ENCODE peak calls at places on chromosomes 4 and X, in eight cellular contexts. V is GM06990, O is H7, B is heart right ventricle, Q is ovary, U is coronary artery, H is cardiac muscle cell, S is epithelial cell of esophagus. F is an unnamed sample.

GRCh38 chrX:41377624-41378023 is 43.7 kb downstream of the DDX3X start:
- DNase-seq in U (no peak), S (no peak), O (no peak), B (no peak), V (peak), H (no peak), Q (no peak), F (no peak)

GRCh38 chr4:73446336-73446938 is 10.4 kb downstream of the AFP start:
- DNase-seq in B (no peak), S (peak), O (peak), Q (no peak), U (no peak), H (peak), V (no peak), F (peak)

GRCh38 chrX:118211891-118212816 is 95.5 kb upstream of the KLHL13 start:
- DNase-seq in H (no peak), Q (no peak), U (no peak), S (no peak), V (peak), O (peak), B (no peak), F (peak)

GRCh38 chr4:99921174-99921573 is 25.2 kb downstream of the DNAJB14 start:
- DNase-seq in U (no peak), V (no peak), H (no peak), S (no peak), O (no peak), Q (no peak), B (no peak), F (no peak)

GRCh38 chrX:33923262-33923661 is 208.9 kb downstream of the FAM47A start:
- DNase-seq in B (no peak), O (no peak), Q (no peak), U (no peak), V (no peak), H (no peak), S (no peak), F (no peak)

GRCh38 chr4:11368701-11369115 is 60.0 kb downstream of the HS3ST1 start:
- DNase-seq in B (peak), O (no peak), S (no peak), U (no peak), H (no peak), Q (peak), V (no peak), F (no peak)

GRCh38 chr4:48909697-48910096 is 3.1 kb upstream of the OCIAD2 start:
- DNase-seq in U (no peak), V (no peak), B (no peak), H (no peak), Q (no peak), S (peak), O (no peak), F (no peak)

GRCh38 chr4:112637552-112637866 is 566 bp downstream of the LARP7 start:
- DNase-seq in Q (no peak), O (no peak), B (no peak), V (no peak), S (no peak), U (no peak), H (no peak), F (no peak)

GRCh38 chr4:622071-622995 is 3.0 kb upstream of the PDE6B start:
- DNase-seq in O (peak), S (no peak), V (no peak), U (no peak), H (no peak), Q (peak), B (no peak), F (no peak)

GRCh38 chrX:11437642-11438379 is 144.6 kb downstream of the AMELX start:
- DNase-seq in B (peak), V (no peak), H (no peak), S (peak), Q (peak), O (no peak), U (no peak), F (no peak)

GRCh38 chr4:92953462-92953861 is 649.7 kb downstream of the GRID2 start:
- DNase-seq in O (no peak), H (no peak), S (peak), U (no peak), Q (no peak), V (no peak), B (no peak), F (no peak)

GRCh38 chrX:52349681-52350080 is 19.1 kb upstream of the XAGE2 start:
- DNase-seq in Q (no peak), U (no peak), S (no peak), V (no peak), H (no peak), B (no peak), O (no peak), F (no peak)

GRCh38 chr4:8205749-8206611 is 6.9 kb downstream of the SH3TC1 start:
- DNase-seq in U (no peak), V (no peak), B (no peak), Q (no peak), S (peak), H (no peak), O (no peak), F (peak)

GRCh38 chr4:8537041-8537461 is 43.1 kb upstream of the GPR78 start:
- DNase-seq in S (peak), O (no peak), H (no peak), Q (peak), U (no peak), B (no peak), V (peak), F (peak)

GRCh38 chrX:100946521-100946920 is 17.8 kb upstream of the XKRX start:
- DNase-seq in Q (no peak), U (no peak), V (no peak), H (no peak), S (no peak), B (no peak), O (no peak), F (no peak)

GRCh38 chrX:53421772-53422090 is 723 bp downstream of the SMC1A start:
- DNase-seq in Q (no peak), V (no peak), U (no peak), S (no peak), H (no peak), O (no peak), B (no peak), F (no peak)

GRCh38 chr4:153788419-153789276 is at the start of gene SFRP2:
- DNase-seq in U (no peak), H (peak), Q (no peak), V (no peak), S (peak), O (peak), B (no peak), F (no peak)

GRCh38 chrX:153649178-153649914 is 2.3 kb downstream of the DUSP9 start:
- DNase-seq in H (peak), O (peak), Q (peak), S (peak), B (peak), V (no peak), U (no peak), F (peak)

GRCh38 chr4:102675142-102675541 is 85.6 kb downstream of the MANBA start:
- DNase-seq in O (no peak), B (no peak), U (no peak), H (peak), Q (no peak), V (no peak), S (no peak), F (no peak)

GRCh38 chr4:123401466-123402175 is 5.0 kb downstream of the SPRY1 start:
- DNase-seq in O (no peak), V (no peak), Q (no peak), S (no peak), U (no peak), H (no peak), B (no peak), F (no peak)

GRCh38 chrX:131677655-131678628 is 134.1 kb downstream of the OR13H1 start:
- DNase-seq in B (peak), H (peak), S (peak), V (peak), Q (peak), U (no peak), O (peak), F (peak)

GRCh38 chr4:42377497-42377896 is 19.8 kb upstream of the SHISA3 start:
- DNase-seq in B (no peak), Q (no peak), S (no peak), V (no peak), H (no peak), U (no peak), O (no peak), F (no peak)

GRCh38 chrX:56564182-56564885 is 907 bp downstream of the UBQLN2 start:
- DNase-seq in U (peak), B (peak), Q (peak), H (peak), S (peak), V (peak), O (peak), F (peak)

GRCh38 chr4:88937081-88937480 is 119.9 kb downstream of the FAM13A start:
- DNase-seq in U (no peak), O (no peak), H (no peak), S (peak), Q (no peak), B (no peak), V (no peak), F (no peak)

GRCh38 chr4:142211444-142211843 is 575.1 kb downstream of the IL15 start:
- DNase-seq in B (no peak), H (no peak), U (no peak), Q (no peak), O (no peak), S (no peak), V (no peak), F (no peak)

GRCh38 chr4:2248044-2248780 is 6.3 kb upstream of the HAUS3 start:
- DNase-seq in H (no peak), S (no peak), B (no peak), V (peak), U (no peak), Q (no peak), O (peak), F (peak)

GRCh38 chr4:135238940-135239339 is 1037.4 kb upstream of the PABPC4L start:
- DNase-seq in V (no peak), H (no peak), B (no peak), Q (no peak), S (no peak), O (no peak), U (no peak), F (no peak)
- H3K4me3 ChIP-seq in V (no peak), H (no peak), B (no peak), Q (no peak), S (no peak), O (no peak), U (no peak), F (no peak)

GRCh38 chrX:74923942-74924448 is 1.3 kb downstream of the NEXMIF start:
- DNase-seq in V (peak), S (no peak), H (peak), Q (peak), U (no peak), O (no peak), B (peak), F (peak)

GRCh38 chrX:74922922-74923321 is 2.3 kb downstream of the NEXMIF start:
- DNase-seq in U (no peak), V (peak), O (no peak), H (no peak), B (no peak), S (no peak), Q (no peak), F (peak)

GRCh38 chrX:74925210-74926088 is at the start of gene NEXMIF:
- DNase-seq in B (no peak), V (peak), S (peak), O (peak), U (no peak), Q (no peak), H (peak), F (peak)

DNA sequence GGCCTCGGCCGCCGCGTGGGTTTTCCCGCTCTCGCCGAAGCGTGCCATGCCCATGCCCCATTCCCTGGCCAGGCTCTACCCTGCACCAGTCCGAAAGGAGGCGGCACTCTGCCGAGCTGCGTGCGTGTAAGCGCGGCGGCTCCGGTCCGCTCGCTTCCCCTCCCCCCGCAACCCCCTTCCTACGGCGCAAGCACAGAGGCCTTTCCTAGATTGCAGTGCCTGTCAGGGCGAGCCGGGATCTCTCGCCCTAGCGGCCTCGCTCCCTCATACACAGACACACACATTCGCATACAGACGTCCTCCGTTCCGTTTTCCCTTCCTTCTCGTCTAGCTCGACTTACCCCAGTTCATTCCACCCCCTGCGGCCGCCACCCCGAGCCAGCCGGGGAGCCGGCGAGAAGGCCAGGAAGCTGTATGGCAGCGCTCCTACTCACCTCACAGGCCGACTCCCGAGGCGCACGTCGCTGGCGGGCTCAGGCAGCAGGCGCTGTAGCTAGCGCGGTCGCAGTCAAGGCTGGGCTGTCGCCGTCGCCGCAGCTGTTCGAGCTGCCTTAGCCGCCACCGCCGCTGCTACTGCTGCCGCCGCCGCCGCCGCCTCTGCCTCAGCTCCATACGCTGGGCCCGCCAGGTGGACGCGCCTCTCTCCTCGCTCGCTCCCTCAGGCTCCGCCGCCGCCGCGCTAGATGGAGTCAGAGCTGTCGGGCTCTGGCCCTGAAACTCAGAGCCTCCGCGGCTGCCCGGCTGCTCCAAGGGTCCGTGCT is 623 bp downstream of the NEXMIF start:
- DNase-seq in U (no peak), V (peak), Q (peak), O (peak), B (peak), S (peak), H (peak), F (peak)
- H3K4me3 ChIP-seq in U (peak), V (peak), Q (peak), O (peak), B (peak), S (peak), H (peak), F (peak)

DNA sequence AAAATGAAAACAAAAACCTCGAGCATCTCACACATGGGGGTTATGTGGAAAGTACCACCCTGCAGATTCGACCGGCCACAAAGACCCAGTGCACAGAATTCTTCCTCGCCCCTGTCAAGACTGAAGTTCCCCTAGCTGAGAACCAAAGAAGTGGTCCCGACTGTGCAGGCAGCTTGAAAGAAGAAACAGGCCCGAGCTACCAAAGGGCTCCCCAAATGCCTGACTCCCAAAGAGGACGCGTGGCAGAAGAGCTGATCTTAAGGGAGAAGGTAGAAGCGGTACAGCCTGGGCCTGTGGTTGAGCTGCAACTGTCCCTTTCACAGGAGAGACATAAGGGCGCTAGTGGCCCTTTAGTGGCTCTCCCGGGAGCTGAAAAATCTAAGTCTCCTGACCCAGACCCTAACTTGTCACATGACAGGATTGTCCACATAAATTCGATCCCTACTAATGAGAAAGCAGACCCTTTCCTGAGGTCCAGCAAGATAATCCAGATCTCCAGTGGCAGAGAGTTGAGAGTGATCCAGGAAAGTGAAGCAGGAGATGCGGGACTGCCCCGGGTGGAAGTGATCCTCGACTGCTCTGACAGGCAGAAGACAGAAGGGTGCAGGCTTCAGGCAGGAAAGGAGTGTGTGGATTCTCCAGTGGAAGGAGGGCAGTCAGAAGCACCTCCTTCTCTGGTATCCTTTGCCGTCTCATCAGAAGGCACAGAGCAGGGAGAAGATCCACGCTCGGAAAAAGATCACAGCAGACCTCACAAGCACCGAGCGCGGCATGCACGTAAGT is 108.8 kb upstream of the MYOZ2 start:
- DNase-seq in B (no peak), Q (peak), O (no peak), V (no peak), U (peak), H (no peak), S (no peak), F (peak)
- H3K4me3 ChIP-seq in B (peak), Q (peak), O (no peak), V (no peak), U (peak), H (no peak), S (no peak), F (no peak)

GRCh38 chrX:137058339-137059127 is 24.7 kb upstream of the GPR101 start:
- DNase-seq in S (no peak), B (no peak), O (no peak), V (no peak), U (no peak), Q (no peak), H (no peak), F (no peak)

GRCh38 chrX:137051978-137052640 is 18.3 kb upstream of the GPR101 start:
- DNase-seq in U (no peak), B (peak), O (peak), Q (peak), S (peak), H (peak), V (peak), F (peak)

GRCh38 chrX:137052641-137053235 is 18.9 kb upstream of the GPR101 start:
- DNase-seq in H (no peak), S (no peak), Q (no peak), U (no peak), B (no peak), V (no peak), O (peak), F (no peak)
- H3K4me3 ChIP-seq in H (peak), S (peak), Q (peak), U (peak), B (peak), V (peak), O (peak), F (peak)

DNA sequence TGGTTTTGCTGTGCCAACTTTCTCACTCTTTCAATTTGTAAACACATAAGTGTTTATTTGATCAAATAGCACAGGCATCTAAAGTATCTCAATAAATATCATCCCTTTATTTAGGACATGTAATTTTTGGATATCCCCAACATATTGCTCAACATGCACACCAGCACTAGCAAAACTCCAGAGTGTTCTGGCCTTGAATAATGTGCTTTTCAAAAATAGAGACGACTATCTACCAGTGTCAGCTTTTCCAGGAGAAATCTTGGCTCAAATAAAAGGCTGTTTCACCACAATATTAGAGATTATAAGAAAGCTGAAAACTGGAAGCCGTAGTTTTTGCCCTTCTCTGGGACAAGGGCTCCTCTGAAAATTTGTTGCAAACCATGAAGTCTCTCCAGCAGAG is 67.0 kb downstream of the MAOB start:
- DNase-seq in H (no peak), Q (no peak), O (no peak), B (no peak), V (no peak), U (no peak), S (no peak), F (no peak)
- H3K4me3 ChIP-seq in H (no peak), Q (no peak), O (no peak), B (no peak), V (no peak), U (no peak), S (no peak), F (no peak)

GRCh38 chr4:71130827-71131603 is 137.6 kb downstream of the DCK start:
- DNase-seq in S (peak), B (no peak), Q (no peak), O (no peak), V (no peak), H (no peak), U (no peak), F (no peak)
- H3K4me3 ChIP-seq in S (no peak), B (no peak), Q (no peak), O (no peak), V (no peak), H (no peak), U (peak), F (no peak)

GRCh38 chrX:10157545-10157944 is 770 bp downstream of the CLCN4 start:
- DNase-seq in O (no peak), B (no peak), Q (no peak), V (no peak), S (peak), H (no peak), U (no peak), F (no peak)
- H3K4me3 ChIP-seq in O (no peak), B (peak), Q (no peak), V (peak), S (no peak), H (peak), U (peak), F (no peak)

GRCh38 chr4:37968747-37969146 is 8.5 kb downstream of the PTTG2 start:
- DNase-seq in S (no peak), H (no peak), B (no peak), V (no peak), U (no peak), Q (no peak), O (no peak), F (no peak)
- H3K4me3 ChIP-seq in S (no peak), H (no peak), B (no peak), V (no peak), U (no peak), Q (no peak), O (no peak), F (no peak)

GRCh38 chr4:47837582-47838294 is at the start of gene CORIN:
- DNase-seq in B (peak), V (no peak), H (peak), S (peak), O (peak), Q (no peak), U (no peak), F (no peak)
- H3K4me3 ChIP-seq in B (peak), V (peak), H (peak), S (peak), O (peak), Q (peak), U (peak), F (peak)